ENCODE peak calls at places on chromosomes 13 and 19, in ten cellular contexts. One of them, this sample, is unnamed.

GRCh38 chr13:48679941-48680630 is 26.4 kb downstream of the CYSLTR2 start:
- DNase-seq in breast epithelium: no peak
- DNase-seq in left lung: no peak
- DNase-seq in AG10803: no peak
- DNase-seq in psoas muscle: no peak
- DNase-seq in AG04450: no peak
- DNase-seq in choroid plexus epithelial cell: no peak
- DNase-seq in fibroblast of lung: no peak
- DNase-seq in lung: no peak
- DNase-seq in CD8-positive, alpha-beta memory T cell: no peak
- DNase-seq in this sample: no peak

GRCh38 chr13:111898956-111899713 is 167.8 kb upstream of the SOX1 start:
- DNase-seq in AG04450: no peak
- DNase-seq in lung: no peak
- DNase-seq in breast epithelium: no peak
- DNase-seq in choroid plexus epithelial cell: no peak
- DNase-seq in CD8-positive, alpha-beta memory T cell: no peak
- DNase-seq in left lung: no peak
- DNase-seq in fibroblast of lung: no peak
- DNase-seq in psoas muscle: no peak
- DNase-seq in AG10803: no peak
- DNase-seq in this sample: no peak

GRCh38 chr19:18029617-18030338 is 21.8 kb downstream of the ARRDC2 start:
- DNase-seq in left lung: no peak
- DNase-seq in AG04450: no peak
- DNase-seq in choroid plexus epithelial cell: no peak
- DNase-seq in fibroblast of lung: no peak
- DNase-seq in breast epithelium: peak; percentile 75
- DNase-seq in AG10803: peak; percentile 56
- DNase-seq in psoas muscle: peak; percentile 78
- DNase-seq in lung: no peak
- DNase-seq in CD8-positive, alpha-beta memory T cell: no peak
- DNase-seq in this sample: no peak

GRCh38 chr13:29999492-30000372 is 149.3 kb upstream of the UBL3 start:
- DNase-seq in lung: no peak
- DNase-seq in psoas muscle: no peak
- DNase-seq in choroid plexus epithelial cell: no peak
- DNase-seq in CD8-positive, alpha-beta memory T cell: no peak
- DNase-seq in breast epithelium: no peak
- DNase-seq in left lung: no peak
- DNase-seq in fibroblast of lung: no peak
- DNase-seq in AG10803: no peak
- DNase-seq in AG04450: no peak
- DNase-seq in this sample: no peak

GRCh38 chr13:44974056-44974798 is 15.0 kb downstream of the NUFIP1 start:
- DNase-seq in AG10803: peak; percentile 63
- DNase-seq in fibroblast of lung: peak; percentile 80
- DNase-seq in left lung: no peak
- DNase-seq in choroid plexus epithelial cell: peak; percentile 84
- DNase-seq in psoas muscle: no peak
- DNase-seq in CD8-positive, alpha-beta memory T cell: no peak
- DNase-seq in lung: peak; percentile 40
- DNase-seq in breast epithelium: no peak
- DNase-seq in AG04450: no peak
- DNase-seq in this sample: peak; percentile 30

GRCh38 chr13:46340631-46341111 is 46.4 kb downstream of the RUBCNL start:
- DNase-seq in choroid plexus epithelial cell: no peak
- DNase-seq in left lung: no peak
- DNase-seq in breast epithelium: no peak
- DNase-seq in psoas muscle: no peak
- DNase-seq in AG04450: no peak
- DNase-seq in lung: no peak
- DNase-seq in AG10803: no peak
- DNase-seq in fibroblast of lung: no peak
- DNase-seq in CD8-positive, alpha-beta memory T cell: no peak
- DNase-seq in this sample: no peak

GRCh38 chr19:4233282-4233853 is 4.0 kb downstream of the EBI3 start:
- DNase-seq in left lung: peak; percentile 94
- DNase-seq in CD8-positive, alpha-beta memory T cell: peak; percentile 69
- DNase-seq in fibroblast of lung: no peak
- DNase-seq in choroid plexus epithelial cell: peak; percentile 48
- DNase-seq in psoas muscle: peak; percentile 52
- DNase-seq in AG04450: no peak
- DNase-seq in lung: peak; percentile 42
- DNase-seq in breast epithelium: no peak
- DNase-seq in AG10803: no peak
- DNase-seq in this sample: no peak

GRCh38 chr13:104953588-104953987 is 1581.9 kb downstream of the EFNB2 start:
- DNase-seq in fibroblast of lung: no peak
- DNase-seq in breast epithelium: no peak
- DNase-seq in lung: no peak
- DNase-seq in AG04450: no peak
- DNase-seq in left lung: no peak
- DNase-seq in CD8-positive, alpha-beta memory T cell: no peak
- DNase-seq in AG10803: no peak
- DNase-seq in choroid plexus epithelial cell: peak; percentile 65
- DNase-seq in psoas muscle: no peak
- DNase-seq in this sample: peak; percentile 56

GRCh38 chr19:29775575-29775900 is 36.3 kb upstream of the CCNE1 start:
- DNase-seq in choroid plexus epithelial cell: no peak
- DNase-seq in fibroblast of lung: no peak
- DNase-seq in CD8-positive, alpha-beta memory T cell: no peak
- DNase-seq in lung: no peak
- DNase-seq in breast epithelium: no peak
- DNase-seq in left lung: peak; percentile 64
- DNase-seq in psoas muscle: no peak
- DNase-seq in AG10803: no peak
- DNase-seq in AG04450: no peak
- DNase-seq in this sample: no peak

GRCh38 chr19:3687774-3688706 is 12.2 kb downstream of the PIP5K1C start:
- DNase-seq in AG10803: no peak
- DNase-seq in psoas muscle: no peak
- DNase-seq in CD8-positive, alpha-beta memory T cell: no peak
- DNase-seq in choroid plexus epithelial cell: peak; percentile 53
- DNase-seq in AG04450: no peak
- DNase-seq in fibroblast of lung: no peak
- DNase-seq in left lung: peak; percentile 86
- DNase-seq in breast epithelium: peak; percentile 58
- DNase-seq in lung: no peak
- DNase-seq in this sample: no peak

DNA sequence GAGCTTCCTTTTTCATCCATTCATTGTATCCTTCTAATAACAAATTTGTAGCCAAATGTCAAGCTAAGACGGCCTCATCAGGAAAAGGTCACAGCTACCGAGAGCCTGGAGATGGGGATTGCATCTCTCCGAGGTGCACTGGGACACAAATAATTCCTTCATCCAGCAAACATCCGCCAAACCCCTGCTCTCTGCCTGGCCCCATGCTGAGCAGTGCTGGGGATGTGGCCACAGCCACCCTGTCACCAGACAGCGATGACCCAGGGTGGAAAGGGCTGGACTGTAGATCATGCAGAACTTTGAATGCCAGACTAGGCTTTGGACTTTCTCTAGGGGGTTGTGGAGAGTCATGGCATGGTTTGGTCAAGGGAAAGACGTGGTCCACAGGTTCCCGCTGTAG is 1.9 kb downstream of the TOMM40 start:
- DNase-seq in CD8-positive, alpha-beta memory T cell: no peak
- DNase-seq in fibroblast of lung: no peak
- DNase-seq in psoas muscle: no peak
- DNase-seq in AG04450: no peak
- DNase-seq in choroid plexus epithelial cell: no peak
- DNase-seq in breast epithelium: no peak
- DNase-seq in AG10803: no peak
- DNase-seq in lung: no peak
- DNase-seq in left lung: no peak
- DNase-seq in this sample: no peak
- H3K4me3 ChIP-seq in CD8-positive, alpha-beta memory T cell: no peak overlapping the region
- H3K4me3 ChIP-seq in fibroblast of lung: no peak overlapping the region
- H3K4me3 ChIP-seq in psoas muscle: no peak overlapping the region
- H3K4me3 ChIP-seq in AG04450: no peak overlapping the region
- H3K4me3 ChIP-seq in choroid plexus epithelial cell: no peak overlapping the region
- H3K4me3 ChIP-seq in breast epithelium: no peak overlapping the region
- H3K4me3 ChIP-seq in AG10803: no peak overlapping the region
- H3K4me3 ChIP-seq in lung: no peak overlapping the region
- H3K4me3 ChIP-seq in left lung: peak overlapping the region; percentile 80
- H3K4me3 ChIP-seq in this sample: no peak overlapping the region

DNA sequence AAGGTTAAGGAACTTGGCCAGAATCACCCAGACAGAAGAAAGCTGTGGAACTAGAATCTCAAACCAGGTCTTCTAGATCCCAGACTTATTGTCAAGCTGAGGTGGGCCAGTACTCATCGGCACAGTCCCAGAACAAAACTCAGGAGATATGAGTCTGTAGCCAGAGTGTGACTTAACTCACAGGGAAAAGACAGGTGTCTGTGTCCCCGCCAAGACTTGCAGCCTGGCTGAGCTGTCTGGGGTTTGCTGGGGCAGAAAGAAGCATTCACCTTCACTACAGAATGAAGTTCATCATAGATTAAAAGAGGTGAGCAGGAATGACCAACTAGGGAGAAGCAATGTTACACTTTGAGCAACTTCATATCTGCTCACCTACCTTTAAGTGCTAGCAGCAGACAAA is 257.2 kb downstream of the FOXO1 start:
- DNase-seq in breast epithelium: no peak
- DNase-seq in psoas muscle: no peak
- DNase-seq in choroid plexus epithelial cell: no peak
- DNase-seq in AG04450: no peak
- DNase-seq in AG10803: no peak
- DNase-seq in left lung: no peak
- DNase-seq in CD8-positive, alpha-beta memory T cell: no peak
- DNase-seq in fibroblast of lung: no peak
- DNase-seq in lung: no peak
- DNase-seq in this sample: no peak
- H3K4me3 ChIP-seq in breast epithelium: no peak overlapping the region
- H3K4me3 ChIP-seq in psoas muscle: no peak overlapping the region
- H3K4me3 ChIP-seq in choroid plexus epithelial cell: no peak overlapping the region
- H3K4me3 ChIP-seq in AG04450: no peak overlapping the region
- H3K4me3 ChIP-seq in AG10803: no peak overlapping the region
- H3K4me3 ChIP-seq in left lung: no peak overlapping the region
- H3K4me3 ChIP-seq in CD8-positive, alpha-beta memory T cell: no peak overlapping the region
- H3K4me3 ChIP-seq in fibroblast of lung: no peak overlapping the region
- H3K4me3 ChIP-seq in lung: no peak overlapping the region
- H3K4me3 ChIP-seq in this sample: no peak overlapping the region

DNA sequence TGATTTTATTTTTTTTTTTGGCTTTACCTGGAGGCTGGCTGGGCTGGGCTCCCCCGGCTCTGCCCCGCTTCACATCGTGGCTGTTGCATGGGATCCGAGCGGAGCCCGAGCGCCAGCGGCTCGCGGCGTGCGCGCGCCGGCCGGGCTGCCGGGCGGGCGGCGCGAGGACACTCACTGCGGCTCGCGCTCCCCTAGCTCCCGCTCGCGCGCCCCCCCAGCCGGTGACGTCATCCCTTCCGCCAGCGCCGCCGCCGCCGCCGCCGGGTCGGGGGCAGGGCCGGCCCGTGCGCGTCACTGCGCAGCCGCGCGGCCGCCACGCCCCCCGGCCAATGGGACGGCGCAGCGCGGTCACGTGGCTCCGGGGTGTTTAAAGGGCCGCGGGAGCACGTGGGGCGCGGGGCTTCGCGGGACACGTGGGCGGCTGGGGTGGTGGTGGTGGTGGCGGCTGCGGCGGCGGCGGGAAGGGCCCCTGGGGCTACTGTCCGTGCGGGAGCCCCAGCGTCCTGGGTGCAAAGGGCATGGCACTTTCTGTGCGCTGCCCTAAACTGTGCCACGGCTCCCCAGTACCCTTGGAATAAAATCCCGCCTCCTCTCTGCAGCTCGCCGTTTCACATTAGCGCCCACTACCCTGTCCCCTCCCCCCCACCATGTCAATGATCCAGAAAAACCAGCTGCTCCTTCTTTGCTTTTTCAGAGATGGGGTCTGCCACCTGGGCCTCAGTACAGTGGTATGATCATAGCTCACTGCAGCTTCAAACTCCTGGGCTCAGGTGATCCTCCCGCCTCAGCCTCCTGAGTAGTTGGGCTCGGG is at the start of gene PTPRS:
- DNase-seq in lung: peak; percentile 65
- DNase-seq in choroid plexus epithelial cell: peak; percentile 78
- DNase-seq in AG10803: peak; percentile 64
- DNase-seq in psoas muscle: peak; percentile 83
- DNase-seq in fibroblast of lung: peak; percentile 73
- DNase-seq in CD8-positive, alpha-beta memory T cell: peak; percentile 62
- DNase-seq in breast epithelium: peak; percentile 59
- DNase-seq in left lung: peak; percentile 85
- DNase-seq in AG04450: peak; percentile 24
- DNase-seq in this sample: peak; percentile 32
- H3K4me3 ChIP-seq in lung: peak within 1 kb of the TSS; percentile 28
- H3K4me3 ChIP-seq in choroid plexus epithelial cell: peak within 1 kb of the TSS; percentile 65
- H3K4me3 ChIP-seq in AG10803: peak within 1 kb of the TSS; percentile 65
- H3K4me3 ChIP-seq in psoas muscle: peak within 1 kb of the TSS; percentile 58
- H3K4me3 ChIP-seq in fibroblast of lung: peak within 1 kb of the TSS; percentile 64
- H3K4me3 ChIP-seq in CD8-positive, alpha-beta memory T cell: no peak within 1 kb of the TSS
- H3K4me3 ChIP-seq in breast epithelium: peak within 1 kb of the TSS; percentile 76
- H3K4me3 ChIP-seq in left lung: peak within 1 kb of the TSS; percentile 40
- H3K4me3 ChIP-seq in AG04450: peak within 1 kb of the TSS; percentile 73
- H3K4me3 ChIP-seq in this sample: peak within 1 kb of the TSS; percentile 70

GRCh38 chr13:76967031-76967430 is 18.7 kb downstream of the ACOD1 start:
- DNase-seq in CD8-positive, alpha-beta memory T cell: no peak
- DNase-seq in lung: no peak
- DNase-seq in fibroblast of lung: no peak
- DNase-seq in AG04450: no peak
- DNase-seq in breast epithelium: no peak
- DNase-seq in choroid plexus epithelial cell: no peak
- DNase-seq in left lung: no peak
- DNase-seq in psoas muscle: no peak
- DNase-seq in AG10803: no peak
- DNase-seq in this sample: no peak
- H3K4me3 ChIP-seq in CD8-positive, alpha-beta memory T cell: no peak overlapping the region
- H3K4me3 ChIP-seq in lung: no peak overlapping the region
- H3K4me3 ChIP-seq in fibroblast of lung: no peak overlapping the region
- H3K4me3 ChIP-seq in AG04450: no peak overlapping the region
- H3K4me3 ChIP-seq in breast epithelium: no peak overlapping the region
- H3K4me3 ChIP-seq in choroid plexus epithelial cell: no peak overlapping the region
- H3K4me3 ChIP-seq in left lung: no peak overlapping the region
- H3K4me3 ChIP-seq in psoas muscle: no peak overlapping the region
- H3K4me3 ChIP-seq in AG10803: no peak overlapping the region
- H3K4me3 ChIP-seq in this sample: no peak overlapping the region

This sample was measured in skeletal muscle cell.